ENCODE peak calls at places on chromosomes 5 and 9, in five cellular contexts. O, Z, Q, U and E are unnamed samples.

GRCh38 chr5:94326579-94326978 is 291.8 kb downstream of the KIAA0825 start:
- DNase-seq in O (no peak), Q (no peak), Z (no peak), U (no peak), E (no peak)

GRCh38 chr9:3848445-3849114 is 322.8 kb upstream of the RFX3 start:
- DNase-seq in U (no peak), Z (no peak), O (no peak), Q (no peak), E (no peak)

GRCh38 chr5:32498484-32498883 is 53.9 kb upstream of the ZFR start:
- DNase-seq in Z (no peak), O (no peak), Q (no peak), U (no peak), E (no peak)

GRCh38 chr9:116124472-116125040 is 29.0 kb upstream of the PAPPA start:
- DNase-seq in U (peak), Z (no peak), Q (no peak), O (no peak), E (no peak)

GRCh38 chr5:59917121-59917520 is 23.6 kb upstream of the PDE4D start:
- DNase-seq in U (peak), Z (no peak), O (no peak), Q (no peak), E (no peak)

GRCh38 chr9:35748858-35749514 is at the start of the genes GBA2 and RGP1:
- DNase-seq in Q (peak), O (peak), U (peak), Z (peak), E (peak)

GRCh38 chr5:149837680-149838269 is 106.8 kb downstream of the PDE6A start:
- DNase-seq in O (peak), Z (peak), U (peak), Q (no peak), E (peak)

GRCh38 chr5:138803285-138803684 is 50.1 kb downstream of the CTNNA1 start:
- DNase-seq in O (no peak), U (no peak), Q (no peak), Z (no peak), E (no peak)

GRCh38 chr5:72452515-72453259 is 54.5 kb downstream of the ZNF366 start:
- DNase-seq in Q (peak), Z (no peak), U (peak), O (peak), E (peak)

GRCh38 chr5:4220016-4220415 is 624.4 kb downstream of the IRX1 start:
- DNase-seq in Q (no peak), U (no peak), Z (no peak), O (no peak), E (no peak)

GRCh38 chr9:14243514-14244042 is 70.4 kb downstream of the NFIB start:
- DNase-seq in U (no peak), O (no peak), Z (no peak), Q (no peak), E (no peak)

GRCh38 chr5:178310130-178310865 is 77.7 kb upstream of the PHYKPL start:
- DNase-seq in U (no peak), Q (peak), Z (no peak), O (no peak), E (peak)

GRCh38 chr9:100714372-100715099 is 136.7 kb downstream of the CAVIN4 start:
- DNase-seq in O (peak), Q (no peak), Z (peak), U (peak), E (no peak)

GRCh38 chr9:132487351-132487791 is 77.4 kb downstream of the CFAP77 start:
- DNase-seq in U (no peak), Q (no peak), O (no peak), Z (no peak), E (peak)

GRCh38 chr9:136086213-136086881 is 8.7 kb downstream of the NACC2 start:
- DNase-seq in O (peak), U (no peak), Q (peak), Z (no peak), E (peak)

GRCh38 chr5:61301820-61302563 is 30.1 kb upstream of the ZSWIM6 start:
- DNase-seq in Z (no peak), O (peak), Q (peak), U (peak), E (peak)

GRCh38 chr5:173916233-173916632 is 28.1 kb downstream of the CPEB4 start:
- DNase-seq in U (no peak), Z (no peak), Q (no peak), O (no peak), E (no peak)

GRCh38 chr5:58548104-58548503 is 34.8 kb upstream of the RAB3C start:
- DNase-seq in U (no peak), Q (no peak), Z (no peak), O (no peak), E (no peak)

GRCh38 chr9:115250646-115251045 is 132.7 kb upstream of the TNC start:
- DNase-seq in O (no peak), Z (no peak), Q (no peak), U (peak), E (no peak)